ENCODE peak calls at places on chromosomes 1 and 21, in seven cellular contexts. S is ascending aorta, F is fibroblast of the aortic adventitia, B is AG08396, U is endothelial cell, A is iPS-NIHi11, Y is BJ. V is an unnamed sample.

GRCh38 chr1:11198851-11199628 is 9.9 kb downstream of the ANGPTL7 start:
- DNase-seq in S (no peak), F (no peak), B (no peak), U (no peak), A (no peak), Y (no peak), V (no peak)

GRCh38 chr1:168092566-168093355 is 44.0 kb downstream of the GPR161 start:
- DNase-seq in S (no peak), F (peak; percentile 35), B (no peak), U (no peak), A (peak; percentile 49), Y (no peak), V (no peak)

GRCh38 chr1:212915245-212916091 is 34.9 kb upstream of the VASH2 start:
- DNase-seq in S (no peak), F (peak; percentile 81), B (no peak), U (peak; percentile 20), A (peak; percentile 64), Y (no peak), V (no peak)

GRCh38 chr21:41876928-41877652 is 2.1 kb downstream of the PRDM15 start:
- DNase-seq in S (no peak), F (no peak), B (no peak), U (no peak), A (no peak), Y (no peak), V (no peak)

GRCh38 chr1:94855307-94855700 is 35.1 kb downstream of the SLC44A3 start:
- DNase-seq in S (no peak), F (peak; percentile 50), B (no peak), U (no peak), A (no peak), Y (no peak), V (no peak)

GRCh38 chr1:167175901-167176300 is 44.8 kb upstream of the POU2F1 start:
- DNase-seq in S (no peak), F (no peak), B (no peak), U (no peak), A (no peak), Y (no peak), V (no peak)

GRCh38 chr1:228141082-228141870 is 1.2 kb downstream of the GUK1 start:
- DNase-seq in S (no peak), F (peak; percentile 88), B (peak; percentile 59), U (no peak), A (no peak), Y (no peak), V (peak; percentile 45)

GRCh38 chr1:183568176-183569041 is 21.9 kb downstream of the NCF2 start:
- DNase-seq in S (peak; percentile 41), F (no peak), B (no peak), U (peak; percentile 34), A (no peak), Y (no peak), V (no peak)

GRCh38 chr1:188958461-188959115 is 1519.1 kb downstream of the BRINP3 start:
- DNase-seq in S (no peak), F (no peak), B (no peak), U (no peak), A (no peak), Y (no peak), V (no peak)

GRCh38 chr1:27724961-27725373 is 794 bp upstream of the FAM76A start:
- DNase-seq in S (no peak), F (peak; percentile 15), B (no peak), U (no peak), A (peak; percentile 56), Y (no peak), V (no peak)

GRCh38 chr1:117179471-117179870 is 31.3 kb downstream of the VTCN1 start:
- DNase-seq in S (no peak), F (no peak), B (no peak), U (no peak), A (no peak), Y (no peak), V (no peak)

GRCh38 chr21:36504067-36505058 is 24.4 kb upstream of the CLDN14 start:
- DNase-seq in S (no peak), F (peak; percentile 86), B (peak; percentile 50), U (peak; percentile 57), A (no peak), Y (no peak), V (peak; percentile 39)

GRCh38 chr1:170239445-170239844 is 93.7 kb downstream of the NTMT2 start:
- DNase-seq in S (no peak), F (peak; percentile 75), B (peak; percentile 17), U (no peak), A (no peak), Y (no peak), V (no peak)

GRCh38 chr1:77539510-77540142 is 142.8 kb downstream of the ZZZ3 start:
- DNase-seq in S (no peak), F (peak; percentile 93), B (peak; percentile 70), U (no peak), A (no peak), Y (peak; percentile 83), V (no peak)

GRCh38 chr1:245679796-245680195 is 525.0 kb downstream of the KIF26B start:
- DNase-seq in S (no peak), F (no peak), B (no peak), U (no peak), A (no peak), Y (no peak), V (no peak)

GRCh38 chr1:224565186-224565585 is 50.9 kb upstream of the CNIH3 start:
- DNase-seq in S (no peak), F (peak; percentile 83), B (peak; percentile 76), U (no peak), A (no peak), Y (peak; percentile 62), V (no peak)

GRCh38 chr1:16125088-16125470 is 30.8 kb downstream of the EPHA2 start:
- DNase-seq in S (no peak), F (no peak), B (no peak), U (no peak), A (no peak), Y (no peak), V (no peak)

GRCh38 chr1:174060090-174060489 is 37.9 kb upstream of the RC3H1 start:
- DNase-seq in S (no peak), F (no peak), B (no peak), U (no peak), A (no peak), Y (no peak), V (no peak)

GRCh38 chr1:9767964-9768668 is 55.6 kb downstream of the CLSTN1 start:
- DNase-seq in S (no peak), F (no peak), B (no peak), U (no peak), A (peak; percentile 51), Y (no peak), V (no peak)

GRCh38 chr1:6686294-6686693 is 15.3 kb downstream of the DNAJC11 start:
- DNase-seq in S (no peak), F (peak; percentile 20), B (peak; percentile 41), U (no peak), A (no peak), Y (no peak), V (no peak)

GRCh38 chr1:55040953-55041494 is 1.7 kb downstream of the PCSK9 start:
- DNase-seq in S (no peak), F (no peak), B (no peak), U (no peak), A (no peak), Y (no peak), V (no peak)

GRCh38 chr1:210709694-210710093 is 381.0 kb downstream of the HHAT start:
- DNase-seq in S (no peak), F (no peak), B (no peak), U (no peak), A (no peak), Y (no peak), V (no peak)

GRCh38 chr1:43207229-43207853 is 35.2 kb downstream of the CFAP57 start:
- DNase-seq in S (no peak), F (no peak), B (no peak), U (no peak), A (no peak), Y (no peak), V (no peak)

GRCh38 chr1:40966411-40966810 is 13.1 kb upstream of the CTPS1 start:
- DNase-seq in S (no peak), F (no peak), B (no peak), U (no peak), A (no peak), Y (no peak), V (no peak)

GRCh38 chr1:214305164-214305751 is 24.3 kb downstream of the SMYD2 start:
- DNase-seq in S (no peak), F (no peak), B (no peak), U (no peak), A (no peak), Y (no peak), V (no peak)

GRCh38 chr1:109151146-109151545 is 37.2 kb downstream of the ELAPOR1 start:
- DNase-seq in S (no peak), F (peak; percentile 78), B (peak; percentile 71), U (peak; percentile 37), A (peak; percentile 71), Y (no peak), V (no peak)

GRCh38 chr1:53572061-53572801 is 113.0 kb downstream of the DMRTB1 start:
- DNase-seq in S (no peak), F (peak; percentile 25), B (peak; percentile 85), U (no peak), A (peak; percentile 66), Y (no peak), V (no peak)

GRCh38 chr1:178724734-178725602 is at the start of gene RALGPS2:
- DNase-seq in S (no peak), F (peak; percentile 53), B (peak; percentile 85), U (peak; percentile 71), A (peak; percentile 88), Y (no peak), V (peak; percentile 87)

GRCh38 chr1:94063379-94063778 is 57.6 kb downstream of the ABCA4 start:
- DNase-seq in S (no peak), F (peak; percentile 61), B (no peak), U (no peak), A (peak; percentile 40), Y (no peak), V (no peak)

V was measured in GM20000.